ENCODE peak calls at places on chromosomes 16 and 17, in ten cellular contexts. H, T, P, D, X, A, W, Q, R and N are unnamed samples.

GRCh38 chr17:10217916-10218315 is 19.5 kb upstream of the GAS7 start:
- DNase-seq in Q (no peak), H (no peak), T (no peak), W (no peak), X (peak; percentile 10), R (no peak), P (peak; percentile 76), A (no peak), D (no peak), N (no peak)

GRCh38 chr16:81647527-81647926 is 131.6 kb upstream of the PLCG2 start:
- DNase-seq in X (no peak), H (peak; percentile 76), D (no peak), P (peak; percentile 29), T (no peak), Q (no peak), W (no peak), A (no peak), R (no peak), N (no peak)

GRCh38 chr17:79769596-79770520 is 8.1 kb upstream of the CBX2 start:
- DNase-seq in T (no peak), W (peak; percentile 50), A (no peak), D (no peak), P (no peak), R (no peak), H (no peak), Q (no peak), X (no peak), N (no peak)

GRCh38 chr16:66322174-66322573 is 44.3 kb upstream of the CDH5 start:
- DNase-seq in H (no peak), T (no peak), D (no peak), R (no peak), P (no peak), X (no peak), Q (no peak), A (no peak), W (no peak), N (no peak)

GRCh38 chr16:1262846-1263221 is 7.0 kb downstream of the TPSD1 start:
- DNase-seq in A (no peak), R (no peak), W (no peak), D (no peak), Q (no peak), T (no peak), P (no peak), H (no peak), X (no peak), N (no peak)

GRCh38 chr17:78746263-78746948 is 35.7 kb downstream of the CYTH1 start:
- DNase-seq in Q (no peak), W (no peak), T (no peak), H (no peak), D (no peak), X (no peak), A (no peak), P (no peak), R (no peak), N (no peak)

GRCh38 chr17:63395075-63395815 is 50.9 kb downstream of the CYB561 start:
- DNase-seq in P (peak; percentile 88), T (no peak), X (no peak), R (no peak), Q (peak; percentile 49), W (no peak), D (no peak), H (no peak), A (no peak), N (no peak)

GRCh38 chr17:20955437-20956323 is 87.1 kb downstream of the USP22 start:
- DNase-seq in H (no peak), T (no peak), X (no peak), P (peak; percentile 47), R (no peak), D (no peak), W (no peak), Q (no peak), A (no peak), N (no peak)

GRCh38 chr16:80147021-80147680 is 393.6 kb upstream of the DYNLRB2 start:
- DNase-seq in R (no peak), H (no peak), A (no peak), X (no peak), D (no peak), P (no peak), W (no peak), Q (peak; percentile 23), T (no peak), N (no peak)

GRCh38 chr17:56269509-56269908 is 116.2 kb downstream of the ANKFN1 start:
- DNase-seq in H (no peak), T (no peak), D (no peak), A (no peak), R (no peak), X (no peak), P (no peak), W (no peak), Q (no peak), N (no peak)

GRCh38 chr16:3129137-3130131 is 5.4 kb upstream of the ZNF213 start:
- DNase-seq in H (no peak), R (peak; percentile 77), W (peak; percentile 82), X (no peak), Q (peak; percentile 43), A (no peak), D (peak; percentile 76), P (peak; percentile 89), T (peak; percentile 62), N (peak; percentile 81)

GRCh38 chr16:20084624-20085226 is 11.0 kb upstream of the GPR139 start:
- DNase-seq in P (no peak), A (no peak), T (no peak), H (no peak), D (no peak), W (no peak), Q (no peak), X (no peak), R (no peak), N (no peak)

GRCh38 chr16:445566-445965 is 20.1 kb downstream of the RAB11FIP3 start:
- DNase-seq in P (no peak), T (no peak), H (no peak), R (no peak), A (no peak), X (no peak), W (no peak), D (no peak), Q (no peak), N (no peak)

GRCh38 chr17:75855310-75856061 is at the start of gene WBP2:
- DNase-seq in R (peak; percentile 97), W (peak; percentile 98), T (peak; percentile 94), A (peak; percentile 95), X (peak; percentile 100), H (peak; percentile 100), D (peak; percentile 96), P (peak; percentile 100), Q (peak; percentile 99), N (peak; percentile 94)
- TF ChIP-seq CTCF in R (no peak), W (peak; percentile 51), T (peak; percentile 62), A (peak; percentile 67), X (peak; percentile 49), H (peak; percentile 62), D (no peak), P (peak; percentile 37), Q (peak; percentile 21), N (peak; percentile 57)

GRCh38 chr16:86157616-86158247 is 258.8 kb downstream of the IRF8 start:
- DNase-seq in D (no peak), T (no peak), P (peak; percentile 19), R (no peak), H (no peak), W (no peak), X (no peak), Q (no peak), A (no peak), N (no peak)

GRCh38 chr16:86156155-86156554 is 257.2 kb downstream of the IRF8 start:
- DNase-seq in Q (no peak), T (no peak), D (no peak), A (no peak), P (no peak), W (no peak), X (no peak), R (no peak), H (no peak), N (no peak)

GRCh38 chr16:86158688-86159360 is 259.9 kb downstream of the IRF8 start:
- DNase-seq in D (no peak), W (no peak), H (peak; percentile 64), Q (no peak), A (no peak), T (no peak), X (no peak), R (no peak), P (peak; percentile 26), N (no peak)
- TF ChIP-seq CTCF in D (no peak), W (no peak), H (peak; percentile 57), Q (peak; percentile 11), A (no peak), T (peak; percentile 8), X (no peak), R (no peak), P (no peak), N (no peak)

GRCh38 chr17:51487947-51488346 is 227.6 kb downstream of the UTP18 start:
- DNase-seq in A (no peak), W (no peak), Q (no peak), D (no peak), T (no peak), R (peak; percentile 14), H (peak; percentile 77), P (no peak), X (no peak), N (peak; percentile 5)
- TF ChIP-seq CTCF in A (peak; percentile 58), W (no peak), Q (no peak), D (peak; percentile 11), T (peak; percentile 47), R (no peak), H (peak; percentile 93), P (no peak), X (no peak), N (no peak)

GRCh38 chr16:56643833-56644232 is 5.4 kb downstream of the MT1A start:
- DNase-seq in T (no peak), X (no peak), W (no peak), Q (no peak), H (no peak), A (no peak), P (no peak), R (no peak), D (no peak), N (no peak)
- TF ChIP-seq CTCF in T (no peak), X (no peak), W (no peak), Q (no peak), H (no peak), A (no peak), P (no peak), R (no peak), D (no peak), N (no peak)

DNA sequence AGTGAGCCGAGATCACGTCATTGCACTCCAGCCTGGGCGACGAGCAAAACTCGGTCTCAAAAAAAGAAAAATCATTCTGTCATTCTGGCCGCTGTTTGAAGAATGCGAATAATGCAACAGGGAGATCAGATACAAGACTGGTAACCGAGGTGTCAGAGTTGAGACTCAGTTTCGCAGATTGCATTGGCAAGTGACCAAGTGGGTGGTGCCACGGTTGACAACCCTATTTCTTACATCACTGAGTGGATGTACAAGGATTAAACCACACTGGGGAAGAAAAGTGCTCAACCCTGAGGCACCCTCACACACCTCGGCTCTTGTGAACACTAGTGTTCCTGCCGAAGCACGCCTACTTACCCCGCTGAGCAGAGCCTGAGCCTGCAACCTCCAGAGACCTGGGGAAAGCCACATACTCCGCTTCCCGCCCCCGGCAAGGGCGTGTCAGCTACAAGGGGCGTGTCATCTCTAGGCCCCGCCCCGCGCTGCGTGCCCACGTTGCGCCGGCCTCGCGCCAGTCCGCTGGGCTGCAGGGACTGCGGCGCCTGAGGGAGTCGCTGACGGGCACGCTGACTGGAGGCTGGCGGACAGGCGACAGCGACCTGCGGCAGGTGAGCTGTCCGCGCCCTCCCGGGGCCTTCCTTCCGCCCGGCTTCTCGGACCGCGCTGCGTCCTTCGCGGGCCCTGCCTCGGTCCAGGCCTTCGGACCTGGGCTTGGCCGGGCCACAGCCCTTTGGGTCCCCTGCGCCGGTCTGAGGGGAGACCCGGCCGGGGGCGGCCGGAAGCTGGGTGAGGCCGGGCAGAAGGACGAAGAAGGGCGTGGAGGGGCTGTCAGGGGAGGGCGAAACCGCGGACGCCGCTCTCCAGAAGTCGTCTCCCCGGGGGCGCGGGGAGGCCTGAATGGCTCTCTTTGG is at the start of gene HMOX2:
- DNase-seq in A (peak; percentile 94), T (peak; percentile 90), D (peak; percentile 98), W (peak; percentile 97), X (peak; percentile 66), P (peak; percentile 87), R (peak; percentile 93), H (peak; percentile 90), Q (no peak), N (peak; percentile 95)
- TF ChIP-seq CTCF in A (peak; percentile 54), T (peak; percentile 59), D (peak; percentile 29), W (peak; percentile 59), X (peak; percentile 44), P (peak; percentile 34), R (no peak), H (peak; percentile 51), Q (peak; percentile 24), N (no peak)